ENCODE peak calls at places on chromosomes 16 and 17, in four cellular contexts. K, S, V and M are unnamed samples.

GRCh38 chr16:88119881-88120280 is 168.6 kb downstream of the BANP start:
- DNase-seq in K (no peak), S (no peak), V (no peak), M (no peak)

GRCh38 chr16:28304214-28304613 is 11.9 kb downstream of the SBK1 start:
- DNase-seq in K (no peak), S (no peak), V (peak; percentile 70), M (peak; percentile 83)

GRCh38 chr16:2981177-2981898 is 1.1 kb upstream of the PKMYT1 start:
- DNase-seq in K (no peak), S (no peak), V (no peak), M (no peak)

GRCh38 chr17:56817066-56817465 is 16.7 kb downstream of the C17orf67 start:
- DNase-seq in K (no peak), S (no peak), V (no peak), M (no peak)

GRCh38 chr16:84520778-84521770 is 16.6 kb upstream of the MEAK7 start:
- DNase-seq in K (peak; percentile 99), S (no peak), V (no peak), M (no peak)

GRCh38 chr16:48909231-48909630 is 299.3 kb upstream of the N4BP1 start:
- DNase-seq in K (no peak), S (no peak), V (no peak), M (no peak)

GRCh38 chr16:75251280-75252048 is at the start of gene BCAR1:
- DNase-seq in K (peak; percentile 50), S (no peak), V (peak; percentile 93), M (peak; percentile 97)

GRCh38 chr17:21252875-21253645 is at the start of gene NATD1:
- DNase-seq in K (no peak), S (peak; percentile 85), V (peak; percentile 87), M (peak; percentile 96)

GRCh38 chr17:62687997-62688396 is 60.5 kb downstream of the MRC2 start:
- DNase-seq in K (no peak), S (no peak), V (no peak), M (no peak)

GRCh38 chr16:88383401-88384221 is 852 bp downstream of the ZNF469 start:
- DNase-seq in K (no peak), S (peak; percentile 55), V (peak; percentile 26), M (peak; percentile 83)

GRCh38 chr17:55765472-55765871 is 14.6 kb downstream of the PCTP start:
- DNase-seq in K (no peak), S (no peak), V (no peak), M (no peak)

GRCh38 chr17:78817123-78817522 is 23.5 kb downstream of the USP36 start:
- DNase-seq in K (no peak), S (no peak), V (no peak), M (no peak)

GRCh38 chr16:12459401-12459791 is 344.3 kb downstream of the CPPED1 start:
- DNase-seq in K (no peak), S (no peak), V (no peak), M (peak; percentile 78)

GRCh38 chr17:43438626-43439529 is 40.1 kb downstream of the ARL4D start:
- DNase-seq in K (no peak), S (no peak), V (no peak), M (no peak)

GRCh38 chr16:79295746-79296145 is 304.8 kb downstream of the MAF start:
- DNase-seq in K (no peak), S (no peak), V (no peak), M (no peak)

GRCh38 chr17:64685705-64686104 is 23.6 kb upstream of the SMURF2 start:
- DNase-seq in K (no peak), S (no peak), V (no peak), M (no peak)